ENCODE peak calls at places on chromosomes 16 and 17, in seven cellular contexts. S is IMR-90, Q is cardiac muscle cell, W is Karpas-422, V is lung, E is left ventricle myocardium inferior, U is testis. C is an unnamed sample. For H3K36me3 and H3K4me1, the result is how much of the 10 kb centered on the place peaks cover.

GRCh38 chr16:15418206-15418605 is 16.2 kb upstream of the BMERB1 start:
- DNase-seq in U (no peak), S (no peak), Q (no peak), V (no peak), W (no peak), E (no peak), C (no peak)

GRCh38 chr16:53502331-53503269 is at the start of gene AKTIP:
- DNase-seq in V (peak), U (peak), Q (peak), S (peak), W (peak), E (peak), C (peak)

GRCh38 chr17:66043419-66043818 is 148.5 kb downstream of the CEP112 start:
- DNase-seq in E (no peak), W (no peak), Q (no peak), V (no peak), U (no peak), S (no peak), C (no peak)

GRCh38 chr16:57727610-57728009 is 8.0 kb upstream of the KATNB1 start:
- DNase-seq in Q (no peak), U (no peak), V (no peak), E (no peak), W (no peak), S (no peak), C (no peak)

GRCh38 chr17:40936437-40936971 is 942 bp downstream of the KRT23 start:
- DNase-seq in U (no peak), V (no peak), E (no peak), W (no peak), Q (no peak), S (no peak), C (no peak)

GRCh38 chr17:17770371-17771059 is 66.3 kb downstream of the SREBF1 start:
- DNase-seq in W (no peak), E (no peak), S (no peak), U (no peak), V (no peak), Q (no peak), C (no peak)

GRCh38 chr16:89913408-89914387 is 5.0 kb upstream of the MC1R start:
- DNase-seq in W (no peak), U (no peak), S (no peak), E (no peak), Q (no peak), V (no peak), C (no peak)

GRCh38 chr17:74815671-74816370 is 39.7 kb upstream of the NAT9 start:
- DNase-seq in V (no peak), Q (peak), E (no peak), S (no peak), U (no peak), W (peak), C (no peak)

GRCh38 chr16:89318871-89319627 is 101.5 kb downstream of the ZNF778 start:
- DNase-seq in U (no peak), Q (no peak), V (no peak), S (no peak), E (no peak), W (no peak), C (no peak)

GRCh38 chr17:73690581-73691135 is 46.4 kb upstream of the SDK2 start:
- DNase-seq in W (no peak), S (no peak), E (no peak), Q (no peak), U (no peak), V (peak), C (peak)

GRCh38 chr16:53840472-53840871 is 136.5 kb downstream of the FTO start:
- DNase-seq in W (peak), S (no peak), Q (no peak), V (no peak), E (no peak), U (no peak), C (no peak)

GRCh38 chr17:30858556-30859250 is 26.9 kb downstream of the ATAD5 start:
- DNase-seq in V (no peak), U (no peak), Q (no peak), S (peak), E (no peak), W (no peak), C (no peak)

GRCh38 chr17:27157297-27157696 is 136.6 kb upstream of the WSB1 start:
- DNase-seq in E (no peak), S (no peak), V (no peak), U (no peak), W (no peak), Q (no peak), C (peak)

GRCh38 chr16:27240948-27241531 is 27.5 kb downstream of the NSMCE1 start:
- DNase-seq in E (no peak), U (peak), V (no peak), W (no peak), Q (no peak), S (peak), C (no peak)

GRCh38 chr17:57109393-57110151 is 24.5 kb downstream of the AKAP1 start:
- DNase-seq in W (no peak), U (no peak), S (peak), Q (peak), V (no peak), E (peak), C (no peak)
- H3K36me3 ChIP-seq in W (under half), U (under half), S (under half), Q (under half), V (under half), E (under half), C (under half)

GRCh38 chr17:68390888-68391545 is 66.3 kb downstream of the WIPI1 start:
- DNase-seq in S (peak), V (no peak), W (no peak), Q (no peak), U (peak), E (no peak), C (peak)

GRCh38 chr17:68391561-68392268 is 65.6 kb downstream of the WIPI1 start:
- DNase-seq in W (no peak), U (peak), Q (no peak), S (no peak), V (peak), E (no peak), C (peak)

GRCh38 chr17:68396226-68396780 is 61.0 kb downstream of the WIPI1 start:
- DNase-seq in U (no peak), W (no peak), S (no peak), V (peak), Q (no peak), E (no peak), C (peak)

GRCh38 chr17:68396795-68397536 is 60.3 kb downstream of the WIPI1 start:
- DNase-seq in W (no peak), U (no peak), V (peak), Q (no peak), S (no peak), E (no peak), C (peak)

GRCh38 chr17:68394608-68395331 is 62.5 kb downstream of the WIPI1 start:
- DNase-seq in S (no peak), V (peak), Q (no peak), W (no peak), U (no peak), E (no peak), C (peak)
- H3K4me1 ChIP-seq in S (under half), V (under half), Q (under half), W (under half), U (under half), E (under half), C (under half)

DNA sequence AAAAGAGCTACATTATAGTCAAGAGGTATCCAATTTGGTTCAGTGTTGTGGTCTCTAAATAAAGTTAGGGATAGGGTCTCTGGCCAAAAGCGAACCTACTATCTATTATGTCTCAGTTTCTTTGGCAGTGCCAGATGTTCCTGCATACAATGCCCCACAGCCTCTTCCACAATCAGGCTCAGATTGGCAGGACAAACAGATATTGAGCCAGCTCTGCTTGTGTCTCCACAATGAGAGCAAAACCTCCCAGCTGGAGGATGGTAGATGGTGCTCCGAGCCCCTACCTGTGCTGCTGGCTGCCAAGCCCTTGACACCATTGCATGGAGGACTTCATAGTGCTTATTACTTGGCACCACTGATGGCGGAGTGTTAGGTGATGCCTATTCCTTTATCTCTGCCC is 19.7 kb downstream of the PHAF1 start:
- DNase-seq in U (no peak), W (no peak), S (no peak), V (no peak), E (no peak), Q (no peak), C (no peak)
- H3K36me3 ChIP-seq in U (under half), W (under half), S (under half), V (under half), E (half or more), Q (under half), C (under half)

GRCh38 chr17:58388302-58389190 is 28.8 kb downstream of the RNF43 start:
- DNase-seq in Q (no peak), E (no peak), V (no peak), W (peak), U (no peak), S (no peak), C (no peak)
- H3K4me1 ChIP-seq in Q (under half), E (under half), V (under half), W (under half), U (under half), S (under half), C (under half)

GRCh38 chr17:78075011-78075410 is 53.5 kb downstream of the TMC6 start:
- DNase-seq in U (no peak), E (no peak), S (no peak), W (peak), Q (no peak), V (no peak), C (no peak)
- H3K36me3 ChIP-seq in U (under half), E (half or more), S (half or more), W (under half), Q (half or more), V (under half), C (half or more)

GRCh38 chr16:68362314-68362913 is 51.6 kb downstream of the PRMT7 start:
- DNase-seq in U (no peak), V (no peak), W (no peak), E (no peak), Q (no peak), S (no peak), C (no peak)

GRCh38 chr16:68365167-68365817 is 54.5 kb downstream of the PRMT7 start:
- DNase-seq in Q (no peak), W (no peak), U (no peak), E (peak), S (no peak), V (no peak), C (no peak)

GRCh38 chr16:68364601-68364998 is 53.8 kb downstream of the PRMT7 start:
- DNase-seq in S (peak), E (no peak), U (no peak), V (no peak), Q (no peak), W (no peak), C (no peak)

GRCh38 chr16:68362952-68363846 is 52.4 kb downstream of the PRMT7 start:
- DNase-seq in W (no peak), S (no peak), U (no peak), V (no peak), Q (no peak), E (no peak), C (no peak)

GRCh38 chr16:68363847-68364600 is 53.2 kb downstream of the PRMT7 start:
- DNase-seq in U (peak), Q (no peak), S (peak), W (no peak), E (no peak), V (no peak), C (no peak)
- H3K4me1 ChIP-seq in U (under half), Q (under half), S (under half), W (under half), E (under half), V (under half), C (under half)

GRCh38 chr17:61846976-61847375 is 16.4 kb downstream of the BRIP1 start:
- DNase-seq in Q (no peak), U (no peak), V (no peak), S (no peak), W (no peak), E (no peak), C (no peak)
- H3K36me3 ChIP-seq in Q (under half), U (under half), V (under half), S (under half), W (half or more), E (under half), C (half or more)

C was measured in SJSA1.